ENCODE peak calls at places on chromosomes 7 and 10, in six cellular contexts. One of them, this sample, is unnamed.

GRCh38 chr10:65350619-65351018 is 1575.2 kb upstream of the LRRTM3 start:
- DNase-seq in DMS153: no peak
- DNase-seq in H54: no peak
- DNase-seq in CD8-positive, alpha-beta memory T cell: no peak
- DNase-seq in kidney tubule cell: no peak
- DNase-seq in mammary epithelial cell: no peak
- DNase-seq in this sample: no peak

GRCh38 chr10:79229830-79230562 is 117.3 kb upstream of the PPIF start:
- DNase-seq in DMS153: no peak
- DNase-seq in H54: no peak
- DNase-seq in CD8-positive, alpha-beta memory T cell: no peak
- DNase-seq in kidney tubule cell: no peak
- DNase-seq in mammary epithelial cell: no peak
- DNase-seq in this sample: no peak

GRCh38 chr7:39587393-39587792 is 21.2 kb downstream of the YAE1 start:
- DNase-seq in DMS153: no peak
- DNase-seq in H54: peak; percentile 45
- DNase-seq in CD8-positive, alpha-beta memory T cell: no peak
- DNase-seq in kidney tubule cell: peak; percentile 64
- DNase-seq in mammary epithelial cell: peak; percentile 55
- DNase-seq in this sample: no peak

GRCh38 chr7:131556055-131556911 is at the start of gene PODXL:
- DNase-seq in DMS153: peak; percentile 25
- DNase-seq in H54: peak; percentile 86
- DNase-seq in CD8-positive, alpha-beta memory T cell: peak; percentile 64
- DNase-seq in kidney tubule cell: peak; percentile 81
- DNase-seq in mammary epithelial cell: peak; percentile 41
- DNase-seq in this sample: peak; percentile 87

GRCh38 chr7:36305648-36306047 is 84.0 kb upstream of the ANLN start:
- DNase-seq in DMS153: no peak
- DNase-seq in H54: no peak
- DNase-seq in CD8-positive, alpha-beta memory T cell: no peak
- DNase-seq in kidney tubule cell: no peak
- DNase-seq in mammary epithelial cell: no peak
- DNase-seq in this sample: no peak

GRCh38 chr7:156179872-156180390 is 367.7 kb upstream of the SHH start:
- DNase-seq in DMS153: no peak
- DNase-seq in H54: no peak
- DNase-seq in CD8-positive, alpha-beta memory T cell: no peak
- DNase-seq in kidney tubule cell: no peak
- DNase-seq in mammary epithelial cell: no peak
- DNase-seq in this sample: no peak

GRCh38 chr10:23016636-23017035 is 78.7 kb upstream of the MSRB2 start:
- DNase-seq in DMS153: no peak
- DNase-seq in H54: no peak
- DNase-seq in CD8-positive, alpha-beta memory T cell: no peak
- DNase-seq in kidney tubule cell: peak; percentile 36
- DNase-seq in mammary epithelial cell: no peak
- DNase-seq in this sample: no peak

GRCh38 chr7:117666019-117666418 is 186.2 kb downstream of the CFTR start:
- DNase-seq in DMS153: no peak
- DNase-seq in H54: peak; percentile 20
- DNase-seq in CD8-positive, alpha-beta memory T cell: no peak
- DNase-seq in kidney tubule cell: peak; percentile 84
- DNase-seq in mammary epithelial cell: peak; percentile 21
- DNase-seq in this sample: no peak

GRCh38 chr10:113524120-113524519 is 28.7 kb upstream of the HABP2 start:
- DNase-seq in DMS153: no peak
- DNase-seq in H54: no peak
- DNase-seq in CD8-positive, alpha-beta memory T cell: no peak
- DNase-seq in kidney tubule cell: no peak
- DNase-seq in mammary epithelial cell: no peak
- DNase-seq in this sample: peak; percentile 59

GRCh38 chr10:72846225-72846624 is 47.3 kb upstream of the OIT3 start:
- DNase-seq in DMS153: no peak
- DNase-seq in H54: peak; percentile 67
- DNase-seq in CD8-positive, alpha-beta memory T cell: no peak
- DNase-seq in kidney tubule cell: peak; percentile 94
- DNase-seq in mammary epithelial cell: peak; percentile 95
- DNase-seq in this sample: no peak

GRCh38 chr10:118950190-118950658 is 79.3 kb upstream of the NANOS1 start:
- DNase-seq in DMS153: peak; percentile 20
- DNase-seq in H54: peak; percentile 40
- DNase-seq in CD8-positive, alpha-beta memory T cell: no peak
- DNase-seq in kidney tubule cell: peak; percentile 68
- DNase-seq in mammary epithelial cell: peak; percentile 37
- DNase-seq in this sample: no peak

GRCh38 chr10:74071151-74071550 is 73.2 kb downstream of the VCL start:
- DNase-seq in DMS153: no peak
- DNase-seq in H54: peak; percentile 15
- DNase-seq in CD8-positive, alpha-beta memory T cell: no peak
- DNase-seq in kidney tubule cell: peak; percentile 63
- DNase-seq in mammary epithelial cell: no peak
- DNase-seq in this sample: no peak

GRCh38 chr7:147015999-147016398 is 899.4 kb downstream of the CNTNAP2 start:
- DNase-seq in DMS153: no peak
- DNase-seq in H54: no peak
- DNase-seq in CD8-positive, alpha-beta memory T cell: no peak
- DNase-seq in kidney tubule cell: no peak
- DNase-seq in mammary epithelial cell: no peak
- DNase-seq in this sample: no peak

GRCh38 chr7:66265566-66265965 is 60.4 kb downstream of the TPST1 start:
- DNase-seq in DMS153: no peak
- DNase-seq in H54: no peak
- DNase-seq in CD8-positive, alpha-beta memory T cell: no peak
- DNase-seq in kidney tubule cell: peak; percentile 25
- DNase-seq in mammary epithelial cell: no peak
- DNase-seq in this sample: no peak

GRCh38 chr10:48547061-48547895 is 57.6 kb downstream of the ARHGAP22 start:
- DNase-seq in DMS153: no peak
- DNase-seq in H54: no peak
- DNase-seq in CD8-positive, alpha-beta memory T cell: no peak
- DNase-seq in kidney tubule cell: no peak
- DNase-seq in mammary epithelial cell: no peak
- DNase-seq in this sample: no peak

GRCh38 chr10:97321032-97321806 is 2.1 kb downstream of the FRAT1 start:
- DNase-seq in DMS153: peak; percentile 52
- DNase-seq in H54: no peak
- DNase-seq in CD8-positive, alpha-beta memory T cell: no peak
- DNase-seq in kidney tubule cell: no peak
- DNase-seq in mammary epithelial cell: no peak
- DNase-seq in this sample: no peak

GRCh38 chr7:102875700-102876192 is 37.1 kb upstream of the LRRC17 start:
- DNase-seq in DMS153: no peak
- DNase-seq in H54: peak; percentile 70
- DNase-seq in CD8-positive, alpha-beta memory T cell: no peak
- DNase-seq in kidney tubule cell: peak; percentile 100
- DNase-seq in mammary epithelial cell: peak; percentile 99
- DNase-seq in this sample: no peak

GRCh38 chr7:43915907-43916306 is 9.5 kb upstream of the URGCP start:
- DNase-seq in DMS153: no peak
- DNase-seq in H54: no peak
- DNase-seq in CD8-positive, alpha-beta memory T cell: no peak
- DNase-seq in kidney tubule cell: no peak
- DNase-seq in mammary epithelial cell: no peak
- DNase-seq in this sample: no peak

GRCh38 chr7:80640841-80641240 is 2.4 kb downstream of the CD36 start:
- DNase-seq in DMS153: no peak
- DNase-seq in H54: no peak
- DNase-seq in CD8-positive, alpha-beta memory T cell: no peak
- DNase-seq in kidney tubule cell: peak; percentile 77
- DNase-seq in mammary epithelial cell: peak; percentile 44
- DNase-seq in this sample: no peak

GRCh38 chr7:106732045-106732444 is 71.1 kb upstream of the CCDC71L start:
- DNase-seq in DMS153: no peak
- DNase-seq in H54: no peak
- DNase-seq in CD8-positive, alpha-beta memory T cell: no peak
- DNase-seq in kidney tubule cell: no peak
- DNase-seq in mammary epithelial cell: no peak
- DNase-seq in this sample: no peak

GRCh38 chr10:121578965-121579364 is 19.3 kb downstream of the FGFR2 start:
- DNase-seq in DMS153: no peak
- DNase-seq in H54: no peak
- DNase-seq in CD8-positive, alpha-beta memory T cell: no peak
- DNase-seq in kidney tubule cell: no peak
- DNase-seq in mammary epithelial cell: no peak
- DNase-seq in this sample: no peak

GRCh38 chr7:120180221-120180620 is 92.8 kb upstream of the KCND2 start:
- DNase-seq in DMS153: no peak
- DNase-seq in H54: no peak
- DNase-seq in CD8-positive, alpha-beta memory T cell: no peak
- DNase-seq in kidney tubule cell: no peak
- DNase-seq in mammary epithelial cell: no peak
- DNase-seq in this sample: no peak

GRCh38 chr7:65509368-65510186 is 135.9 kb downstream of the ZNF92 start:
- DNase-seq in DMS153: no peak
- DNase-seq in H54: no peak
- DNase-seq in CD8-positive, alpha-beta memory T cell: peak; percentile 51
- DNase-seq in kidney tubule cell: no peak
- DNase-seq in mammary epithelial cell: peak; percentile 0
- DNase-seq in this sample: no peak

GRCh38 chr7:100539436-100540006 is 518 bp downstream of the AGFG2 start:
- DNase-seq in DMS153: no peak
- DNase-seq in H54: no peak
- DNase-seq in CD8-positive, alpha-beta memory T cell: no peak
- DNase-seq in kidney tubule cell: no peak
- DNase-seq in mammary epithelial cell: no peak
- DNase-seq in this sample: no peak

This sample was measured in HuH-7.